ENCODE peak calls at places on chromosomes 4 and X, in seven cellular contexts. U, B, P, V, I, F and X are unnamed samples.

GRCh38 chr4:185304944-185305690 is 90.6 kb downstream of the LRP2BP start:
- DNase-seq in F (no peak), B (peak), P (no peak), I (no peak), U (no peak), V (no peak), X (no peak)

GRCh38 chr4:702618-703048 is 3.0 kb upstream of the PCGF3 start:
- DNase-seq in I (no peak), F (no peak), P (no peak), U (no peak), V (no peak), B (no peak), X (no peak)

GRCh38 chr4:124253080-124253479 is 459.5 kb downstream of the ANKRD50 start:
- DNase-seq in V (no peak), B (no peak), I (no peak), F (no peak), P (no peak), U (no peak), X (no peak)

GRCh38 chr4:53313510-53313909 is 52.4 kb downstream of the SCFD2 start:
- DNase-seq in P (no peak), U (no peak), V (no peak), I (peak), B (no peak), F (no peak), X (no peak)

GRCh38 chrX:45710081-45710801 is 509.6 kb upstream of the DIPK2B start:
- DNase-seq in U (peak), V (no peak), I (peak), P (peak), F (no peak), B (no peak), X (no peak)

GRCh38 chrX:132001127-132001526 is 22.0 kb upstream of the STK26 start:
- DNase-seq in V (no peak), F (no peak), B (no peak), U (no peak), I (no peak), P (no peak), X (no peak)

GRCh38 chrX:50403903-50404302 is 66.7 kb downstream of the DGKK start:
- DNase-seq in I (no peak), V (no peak), F (no peak), B (no peak), U (no peak), P (no peak), X (no peak)

GRCh38 chr4:144280688-144281087 is 140.2 kb upstream of the GYPA start:
- DNase-seq in F (no peak), V (no peak), P (no peak), U (no peak), B (no peak), I (no peak), X (no peak)

GRCh38 chr4:186931519-186931918 is 207.9 kb upstream of the FAT1 start:
- DNase-seq in V (no peak), I (no peak), U (no peak), B (no peak), P (peak), F (no peak), X (no peak)

GRCh38 chr4:183444953-183445543 is 612 bp downstream of the CDKN2AIP start:
- DNase-seq in U (no peak), P (no peak), I (peak), V (no peak), B (peak), F (peak), X (no peak)

GRCh38 chr4:140240237-140240636 is 86.3 kb upstream of the MAML3 start:
- DNase-seq in B (no peak), V (no peak), U (no peak), P (no peak), I (no peak), F (no peak), X (no peak)

GRCh38 chr4:119314356-119314755 is 7.6 kb downstream of the FABP2 start:
- DNase-seq in I (no peak), F (no peak), V (no peak), P (no peak), U (peak), B (no peak), X (no peak)

GRCh38 chr4:45385306-45385705 is 659.0 kb upstream of the GNPDA2 start:
- DNase-seq in B (no peak), I (no peak), F (no peak), P (no peak), V (no peak), U (no peak), X (no peak)

GRCh38 chrX:145729635-145730034 is 88.0 kb upstream of the SLITRK2 start:
- DNase-seq in V (no peak), U (peak), I (no peak), B (no peak), F (no peak), P (no peak), X (no peak)

GRCh38 chrX:17968367-17968766 is 107.3 kb upstream of the RAI2 start:
- DNase-seq in B (no peak), I (no peak), P (no peak), V (no peak), U (no peak), F (no peak), X (no peak)

GRCh38 chr4:106444557-106444956 is 76.0 kb upstream of the GIMD1 start:
- DNase-seq in U (peak), V (no peak), B (no peak), P (peak), I (no peak), F (no peak), X (no peak)

GRCh38 chr4:20338841-20339240 is 87.1 kb downstream of the SLIT2 start:
- DNase-seq in B (no peak), I (no peak), V (no peak), P (no peak), F (no peak), U (no peak), X (no peak)

GRCh38 chrX:155027509-155028066 is 944 bp downstream of the FUNDC2 start:
- DNase-seq in V (no peak), U (peak), F (no peak), P (peak), I (no peak), B (no peak), X (no peak)

GRCh38 chrX:5117816-5118215 is 1110.9 kb downstream of the NLGN4X start:
- DNase-seq in I (no peak), F (no peak), B (no peak), V (no peak), U (no peak), P (no peak), X (no peak)

GRCh38 chr4:107743532-107743931 is 23.5 kb upstream of the PAPSS1 start:
- DNase-seq in P (no peak), B (no peak), V (no peak), F (no peak), I (no peak), U (no peak), X (no peak)

GRCh38 chrX:120736989-120737388 is 107.1 kb upstream of the C1GALT1C1 start:
- DNase-seq in I (no peak), B (no peak), F (no peak), P (no peak), U (no peak), V (no peak), X (no peak)

GRCh38 chr4:17662694-17663093 is 48.3 kb downstream of the MED28 start:
- DNase-seq in P (no peak), V (no peak), I (no peak), B (no peak), F (no peak), U (no peak), X (no peak)

GRCh38 chr4:3872834-3873313 is 106.7 kb downstream of the ADRA2C start:
- DNase-seq in P (no peak), F (no peak), U (no peak), I (no peak), B (no peak), V (no peak), X (no peak)

GRCh38 chr4:169295822-169296221 is 25.1 kb upstream of the SH3RF1 start:
- DNase-seq in U (no peak), F (no peak), P (no peak), V (no peak), B (no peak), I (no peak), X (no peak)

GRCh38 chrX:96906741-96907140 is 23.0 kb downstream of the RPA4 start:
- DNase-seq in F (no peak), B (no peak), U (peak), V (no peak), P (no peak), I (no peak), X (no peak)

GRCh38 chr4:74669702-74670101 is 124.6 kb downstream of the BTC start:
- DNase-seq in I (no peak), B (no peak), F (no peak), U (no peak), V (no peak), P (no peak), X (no peak)

GRCh38 chrX:121671649-121672048 is 624.2 kb downstream of the GLUD2 start:
- DNase-seq in I (no peak), B (no peak), V (no peak), F (no peak), P (no peak), U (no peak), X (no peak)

GRCh38 chr4:180832086-180832485 is 1411.1 kb upstream of the TENM3 start:
- DNase-seq in P (no peak), I (no peak), B (no peak), V (no peak), U (no peak), F (no peak), X (no peak)

GRCh38 chrX:107480272-107480671 is 30.8 kb downstream of the FRMPD3 start:
- DNase-seq in F (no peak), U (no peak), B (no peak), P (no peak), I (no peak), V (no peak), X (no peak)

GRCh38 chr4:111748157-111748556 is 397.1 kb upstream of the FAM241A start:
- DNase-seq in F (no peak), B (no peak), I (no peak), U (no peak), P (no peak), V (no peak), X (no peak)

GRCh38 chrX:98956014-98956413 is 1454.1 kb downstream of the PCDH19 start:
- DNase-seq in I (no peak), P (no peak), U (no peak), F (no peak), V (no peak), B (no peak), X (no peak)
- TF ChIP-seq CTCF in I (no peak), P (no peak), U (no peak), F (no peak), V (no peak), B (no peak), X (no peak)

GRCh38 chrX:1167466-1167865 is 45.0 kb downstream of the CRLF2 start:
- DNase-seq in U (no peak), F (no peak), I (no peak), B (no peak), P (no peak), V (no peak), X (no peak)
- TF ChIP-seq CTCF in U (no peak), F (no peak), I (no peak), B (no peak), P (no peak), V (no peak), X (no peak)

GRCh38 chrX:98379134-98379533 is 1495.4 kb downstream of the RPA4 start:
- DNase-seq in F (no peak), I (no peak), B (no peak), V (no peak), P (no peak), U (no peak), X (no peak)
- TF ChIP-seq CTCF in F (no peak), I (no peak), B (no peak), V (no peak), P (no peak), U (no peak), X (no peak)

DNA sequence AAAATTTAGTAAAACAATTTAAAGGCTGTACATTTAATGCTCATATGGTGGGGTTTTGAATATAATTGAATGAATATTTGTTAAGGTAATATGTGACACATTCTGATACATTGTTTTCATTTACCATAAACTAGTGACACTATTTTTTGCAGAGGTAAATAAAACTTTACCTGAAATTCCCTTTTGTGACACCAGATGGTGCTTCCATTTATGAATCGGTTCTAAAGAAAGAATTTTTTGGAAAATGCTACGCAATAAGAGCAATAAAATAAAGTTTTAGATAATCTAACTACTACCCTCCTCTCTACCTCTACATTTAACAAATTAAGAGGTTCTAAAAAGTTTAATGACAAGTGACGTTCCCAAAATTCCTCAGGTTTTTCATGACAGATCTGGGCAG is 448.9 kb downstream of the MAGEB5 start:
- DNase-seq in P (no peak), V (no peak), F (no peak), B (no peak), I (no peak), U (no peak), X (no peak)
- TF ChIP-seq CTCF in P (no peak), V (no peak), F (no peak), B (no peak), I (no peak), U (no peak), X (no peak)

GRCh38 chr4:142434519-142435224 is 411.4 kb downstream of the INPP4B start:
- DNase-seq in P (no peak), V (no peak), U (no peak), B (no peak), F (no peak), I (no peak), X (no peak)
- TF ChIP-seq CTCF in P (no peak), V (no peak), U (no peak), B (no peak), F (no peak), I (no peak), X (no peak)

GRCh38 chrX:100829730-100830129 is 9.5 kb downstream of the CSTF2 start:
- DNase-seq in U (no peak), F (no peak), I (no peak), V (no peak), P (no peak), B (no peak), X (no peak)
- TF ChIP-seq CTCF in U (no peak), F (no peak), I (no peak), V (no peak), P (no peak), B (no peak), X (no peak)

GRCh38 chrX:10012776-10013175 is 45.6 kb downstream of the CLDN34 start:
- DNase-seq in U (no peak), F (no peak), I (no peak), P (no peak), V (no peak), B (no peak), X (no peak)

GRCh38 chrX:10016516-10017132 is 49.5 kb downstream of the CLDN34 start:
- DNase-seq in B (no peak), V (no peak), U (no peak), I (no peak), F (no peak), P (no peak), X (no peak)

GRCh38 chrX:10014462-10015373 is 47.6 kb downstream of the CLDN34 start:
- DNase-seq in B (peak), P (peak), F (peak), I (peak), U (peak), V (peak), X (peak)

GRCh38 chrX:10017866-10018265 is 50.7 kb downstream of the CLDN34 start:
- DNase-seq in P (peak), U (peak), I (peak), F (no peak), V (no peak), B (no peak), X (no peak)

DNA sequence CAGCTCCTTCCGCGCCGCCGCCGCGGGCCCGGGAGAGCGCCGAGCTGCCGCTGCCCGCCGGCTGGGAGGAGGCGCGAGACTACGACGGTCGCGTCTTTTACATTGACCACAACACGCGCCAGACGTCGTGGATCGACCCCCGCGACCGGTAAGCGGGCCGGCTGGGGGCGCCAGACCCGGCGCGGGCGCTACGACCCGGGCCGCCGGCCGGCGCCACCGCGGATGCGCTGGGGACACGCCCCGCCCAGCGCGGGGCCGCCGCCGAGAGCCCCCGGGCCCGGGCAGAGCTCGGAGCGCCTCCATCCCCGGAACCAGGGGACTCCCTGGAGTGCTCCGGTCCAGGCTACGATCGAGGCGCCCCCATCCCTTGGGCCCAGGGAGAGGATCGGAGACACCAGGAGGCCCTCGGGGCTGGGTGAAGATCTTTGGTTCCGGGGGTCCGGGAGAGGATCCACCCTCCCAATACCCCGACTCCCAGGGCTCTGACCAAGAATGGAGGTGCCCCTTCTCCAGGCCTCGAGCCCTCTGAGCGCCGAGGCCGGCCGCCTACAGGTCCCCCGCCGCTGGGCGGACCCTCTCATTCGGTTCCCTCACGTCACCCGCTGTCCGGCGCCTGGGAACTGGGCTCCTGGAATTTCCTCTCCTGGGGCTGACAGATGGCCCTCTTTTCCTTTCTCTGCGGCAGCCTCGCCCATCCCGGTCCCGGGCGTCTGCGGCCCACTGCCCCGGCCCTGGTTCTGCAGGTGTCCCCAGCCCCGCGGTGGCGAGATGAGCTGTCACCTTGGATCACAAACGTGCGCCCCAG is 48.8 kb downstream of the CLDN34 start:
- DNase-seq in U (no peak), V (no peak), B (no peak), I (no peak), F (peak), P (no peak), X (no peak)
- TF ChIP-seq CTCF in U (no peak), V (no peak), B (no peak), I (peak), F (no peak), P (no peak), X (no peak)

GRCh38 chrX:140701480-140701879 is 8.1 kb upstream of the LINC00632 start:
- DNase-seq in B (no peak), I (no peak), F (no peak), U (no peak), V (no peak), P (no peak), X (no peak)
- TF ChIP-seq CTCF in B (peak), I (peak), F (no peak), U (peak), V (no peak), P (peak), X (no peak)

GRCh38 chrX:140572724-140573123 is 67.9 kb upstream of the SOX3 start:
- DNase-seq in B (peak), V (no peak), P (no peak), U (peak), F (no peak), I (peak), X (no peak)
- TF ChIP-seq CTCF in B (no peak), V (no peak), P (peak), U (peak), F (peak), I (peak), X (no peak)